ENCODE peak calls at places on chromosome 10, in eight cellular contexts. H, E, N, S, D, I, U and Y are unnamed samples.

GRCh38 chr10:108132303-108132702 is 967.8 kb upstream of the SORCS1 start:
- DNase-seq in H (no peak), E (no peak), N (no peak), S (no peak), D (peak), I (no peak), U (no peak), Y (no peak)

GRCh38 chr10:88477343-88478085 is 105.6 kb downstream of the RNLS start:
- DNase-seq in H (no peak), E (no peak), N (no peak), S (no peak), D (no peak), I (no peak), U (no peak), Y (no peak)

GRCh38 chr10:121593676-121594075 is 4.6 kb downstream of the FGFR2 start:
- DNase-seq in H (no peak), E (no peak), N (no peak), S (no peak), D (no peak), I (no peak), U (no peak), Y (no peak)

GRCh38 chr10:100008708-100009282 is 952 bp downstream of the DNMBP start:
- DNase-seq in H (no peak), E (no peak), N (no peak), S (no peak), D (no peak), I (no peak), U (no peak), Y (no peak)

GRCh38 chr10:113412161-113412560 is 140.7 kb upstream of the HABP2 start:
- DNase-seq in H (no peak), E (no peak), N (no peak), S (no peak), D (no peak), I (no peak), U (no peak), Y (no peak)

GRCh38 chr10:122487231-122487765 is 25.9 kb downstream of the HTRA1 start:
- DNase-seq in H (no peak), E (no peak), N (no peak), S (no peak), D (no peak), I (no peak), U (no peak), Y (no peak)

GRCh38 chr10:123135415-123136141 is at the start of gene HMX3:
- DNase-seq in H (peak), E (no peak), N (no peak), S (no peak), D (peak), I (no peak), U (peak), Y (no peak)

GRCh38 chr10:124497196-124497990 is 35.8 kb downstream of the LHPP start:
- DNase-seq in H (no peak), E (no peak), N (no peak), S (no peak), D (no peak), I (no peak), U (no peak), Y (no peak)

GRCh38 chr10:132845780-132846595 is 60.0 kb upstream of the NKX6-2 start:
- DNase-seq in H (no peak), E (no peak), N (no peak), S (no peak), D (no peak), I (peak), U (no peak), Y (no peak)

GRCh38 chr10:43041422-43042342 is 35.2 kb upstream of the RET start:
- DNase-seq in H (no peak), E (no peak), N (no peak), S (no peak), D (no peak), I (peak), U (no peak), Y (no peak)

GRCh38 chr10:60893231-60893630 is 50.8 kb downstream of the RHOBTB1 start:
- DNase-seq in H (no peak), E (no peak), N (no peak), S (no peak), D (no peak), I (no peak), U (no peak), Y (no peak)

GRCh38 chr10:18010050-18010449 is 58.3 kb downstream of the SLC39A12 start:
- DNase-seq in H (no peak), E (no peak), N (no peak), S (no peak), D (no peak), I (no peak), U (no peak), Y (no peak)

GRCh38 chr10:84590794-84591193 is 262.4 kb downstream of the CCSER2 start:
- DNase-seq in H (no peak), E (no peak), N (no peak), S (peak), D (no peak), I (no peak), U (no peak), Y (no peak)

GRCh38 chr10:75531571-75532031 is 100.2 kb downstream of the LRMDA start:
- DNase-seq in H (no peak), E (peak), N (no peak), S (no peak), D (no peak), I (no peak), U (no peak), Y (no peak)

GRCh38 chr10:90947025-90947960 is 26.4 kb upstream of the ANKRD1 start:
- DNase-seq in H (peak), E (no peak), N (no peak), S (no peak), D (peak), I (no peak), U (no peak), Y (peak)

GRCh38 chr10:105243825-105244224 is 602.7 kb downstream of the SORCS3 start:
- DNase-seq in H (no peak), E (no peak), N (no peak), S (no peak), D (no peak), I (no peak), U (no peak), Y (no peak)

GRCh38 chr10:29277296-29277695 is 11.6 kb upstream of the LYZL1 start:
- DNase-seq in H (no peak), E (no peak), N (no peak), S (no peak), D (no peak), I (no peak), U (no peak), Y (no peak)

GRCh38 chr10:110783509-110784103 is 88.1 kb upstream of the PDCD4 start:
- DNase-seq in H (peak), E (no peak), N (no peak), S (peak), D (no peak), I (no peak), U (peak), Y (no peak)

GRCh38 chr10:19158358-19158757 is 109.8 kb downstream of the MALRD1 start:
- DNase-seq in H (no peak), E (no peak), N (no peak), S (no peak), D (no peak), I (no peak), U (no peak), Y (no peak)

GRCh38 chr10:92692697-92693533 is 3.2 kb downstream of the HHEX start:
- DNase-seq in H (no peak), E (no peak), N (no peak), S (no peak), D (no peak), I (no peak), U (no peak), Y (no peak)

GRCh38 chr10:98446656-98447221 is at the start of gene HPS1:
- DNase-seq in H (peak), E (peak), N (no peak), S (peak), D (peak), I (peak), U (peak), Y (no peak)

GRCh38 chr10:52900564-52900963 is 128.0 kb upstream of the MBL2 start:
- DNase-seq in H (no peak), E (no peak), N (no peak), S (no peak), D (peak), I (no peak), U (no peak), Y (no peak)

GRCh38 chr10:112259688-112260087 is 23.5 kb upstream of the TECTB start:
- DNase-seq in H (no peak), E (no peak), N (no peak), S (no peak), D (no peak), I (no peak), U (no peak), Y (no peak)

GRCh38 chr10:48456808-48457761 is 147.8 kb downstream of the ARHGAP22 start:
- DNase-seq in H (no peak), E (no peak), N (no peak), S (no peak), D (no peak), I (no peak), U (no peak), Y (no peak)

GRCh38 chr10:53843691-53844362 is 957.2 kb downstream of the PCDH15 start:
- DNase-seq in H (no peak), E (no peak), N (no peak), S (no peak), D (no peak), I (no peak), U (no peak), Y (peak)

GRCh38 chr10:14384096-14384730 is 53.5 kb upstream of the FRMD4A start:
- DNase-seq in H (no peak), E (no peak), N (no peak), S (no peak), D (no peak), I (no peak), U (no peak), Y (no peak)

GRCh38 chr10:14466256-14466655 is 135.5 kb upstream of the FRMD4A start:
- DNase-seq in H (no peak), E (no peak), N (no peak), S (no peak), D (no peak), I (no peak), U (no peak), Y (no peak)

GRCh38 chr10:19628767-19629443 is 187.3 kb upstream of the PLXDC2 start:
- DNase-seq in H (no peak), E (no peak), N (no peak), S (no peak), D (no peak), I (no peak), U (no peak), Y (no peak)

GRCh38 chr10:43305881-43306280 is 39.0 kb upstream of the RASGEF1A start:
- DNase-seq in H (no peak), E (no peak), N (no peak), S (no peak), D (no peak), I (no peak), U (no peak), Y (no peak)

GRCh38 chr10:30529373-30529998 is 95.5 kb downstream of the MAP3K8 start:
- DNase-seq in H (peak), E (peak), N (no peak), S (peak), D (peak), I (peak), U (peak), Y (no peak)

GRCh38 chr10:71980181-71981023 is 16.2 kb downstream of the CHST3 start:
- DNase-seq in H (no peak), E (no peak), N (no peak), S (no peak), D (no peak), I (no peak), U (no peak), Y (no peak)
- H3K4me3 ChIP-seq in H (no peak), E (no peak), N (no peak), S (no peak), D (no peak), I (no peak), U (no peak), Y (no peak)

GRCh38 chr10:116271593-116272496 is 1.2 kb downstream of the GFRA1 start:
- DNase-seq in H (no peak), E (no peak), N (no peak), S (peak), D (no peak), I (no peak), U (no peak), Y (no peak)
- H3K4me3 ChIP-seq in H (no peak), E (no peak), N (peak), S (peak), D (no peak), I (peak), U (no peak), Y (peak)

GRCh38 chr10:135601-136464 is 578 bp downstream of the ZMYND11 start:
- DNase-seq in H (peak), E (no peak), N (no peak), S (peak), D (peak), I (peak), U (peak), Y (no peak)
- H3K4me3 ChIP-seq in H (peak), E (peak), N (peak), S (peak), D (peak), I (peak), U (peak), Y (peak)

GRCh38 chr10:71865561-71866041 is 14.6 kb upstream of the PSAP start:
- DNase-seq in H (no peak), E (no peak), N (no peak), S (no peak), D (no peak), I (no peak), U (no peak), Y (no peak)

GRCh38 chr10:71860243-71861029 is 9.4 kb upstream of the PSAP start:
- DNase-seq in H (no peak), E (peak), N (peak), S (peak), D (peak), I (peak), U (no peak), Y (peak)

GRCh38 chr10:71857934-71858890 is 7.2 kb upstream of the PSAP start:
- DNase-seq in H (no peak), E (no peak), N (no peak), S (no peak), D (no peak), I (peak), U (no peak), Y (no peak)

GRCh38 chr10:71864861-71865473 is 13.9 kb upstream of the PSAP start:
- DNase-seq in H (no peak), E (no peak), N (no peak), S (no peak), D (no peak), I (no peak), U (no peak), Y (no peak)

GRCh38 chr10:71863203-71863602 is 12.2 kb upstream of the PSAP start:
- DNase-seq in H (no peak), E (no peak), N (no peak), S (no peak), D (no peak), I (no peak), U (no peak), Y (no peak)
- H3K4me3 ChIP-seq in H (no peak), E (no peak), N (no peak), S (no peak), D (no peak), I (no peak), U (no peak), Y (no peak)